ENCODE peak calls at places on chromosome 3, in eight cellular contexts. One of them, this sample, is unnamed.

GRCh38 chr3:4071481-4072184 is 231.5 kb upstream of the SETMAR start:
- DNase-seq in type B pancreatic cell: no peak
- DNase-seq in AG04450: no peak
- DNase-seq in psoas muscle: no peak
- DNase-seq in HFFc6: no peak
- DNase-seq in epithelial cell of esophagus: no peak
- DNase-seq in lower leg skin: no peak
- DNase-seq in brain microvascular endothelial cell: no peak
- DNase-seq in this sample: no peak

GRCh38 chr3:76352069-76352847 is 566.9 kb upstream of the ZNF717 start:
- DNase-seq in type B pancreatic cell: no peak
- DNase-seq in AG04450: no peak
- DNase-seq in psoas muscle: no peak
- DNase-seq in HFFc6: no peak
- DNase-seq in epithelial cell of esophagus: no peak
- DNase-seq in lower leg skin: no peak
- DNase-seq in brain microvascular endothelial cell: no peak
- DNase-seq in this sample: no peak

GRCh38 chr3:132549890-132550578 is 47.0 kb upstream of the ACKR4 start:
- DNase-seq in type B pancreatic cell: no peak
- DNase-seq in AG04450: no peak
- DNase-seq in psoas muscle: no peak
- DNase-seq in HFFc6: peak
- DNase-seq in epithelial cell of esophagus: peak
- DNase-seq in lower leg skin: no peak
- DNase-seq in brain microvascular endothelial cell: peak
- DNase-seq in this sample: no peak

GRCh38 chr3:170517251-170517945 is 68.5 kb downstream of the SLC7A14 start:
- DNase-seq in type B pancreatic cell: no peak
- DNase-seq in AG04450: no peak
- DNase-seq in psoas muscle: no peak
- DNase-seq in HFFc6: no peak
- DNase-seq in epithelial cell of esophagus: peak
- DNase-seq in lower leg skin: no peak
- DNase-seq in brain microvascular endothelial cell: no peak
- DNase-seq in this sample: no peak

GRCh38 chr3:66466606-66467270 is 34.1 kb downstream of the LRIG1 start:
- DNase-seq in type B pancreatic cell: no peak
- DNase-seq in AG04450: no peak
- DNase-seq in psoas muscle: no peak
- DNase-seq in HFFc6: no peak
- DNase-seq in epithelial cell of esophagus: no peak
- DNase-seq in lower leg skin: no peak
- DNase-seq in brain microvascular endothelial cell: no peak
- DNase-seq in this sample: no peak

GRCh38 chr3:2096196-2096595 is 2.5 kb upstream of the CNTN4 start:
- DNase-seq in type B pancreatic cell: no peak
- DNase-seq in AG04450: no peak
- DNase-seq in psoas muscle: no peak
- DNase-seq in HFFc6: no peak
- DNase-seq in epithelial cell of esophagus: no peak
- DNase-seq in lower leg skin: no peak
- DNase-seq in brain microvascular endothelial cell: no peak
- DNase-seq in this sample: no peak

GRCh38 chr3:12440927-12441326 is 43.4 kb upstream of the TSEN2 start:
- DNase-seq in type B pancreatic cell: no peak
- DNase-seq in AG04450: peak
- DNase-seq in psoas muscle: peak
- DNase-seq in HFFc6: no peak
- DNase-seq in epithelial cell of esophagus: no peak
- DNase-seq in lower leg skin: no peak
- DNase-seq in brain microvascular endothelial cell: peak
- DNase-seq in this sample: no peak

GRCh38 chr3:39192490-39193092 is at the start of gene XIRP1:
- DNase-seq in type B pancreatic cell: no peak
- DNase-seq in AG04450: no peak
- DNase-seq in psoas muscle: peak
- DNase-seq in HFFc6: no peak
- DNase-seq in epithelial cell of esophagus: no peak
- DNase-seq in lower leg skin: no peak
- DNase-seq in brain microvascular endothelial cell: no peak
- DNase-seq in this sample: no peak

GRCh38 chr3:154144825-154145465 is 23.8 kb downstream of the ARHGEF26 start:
- DNase-seq in type B pancreatic cell: no peak
- DNase-seq in AG04450: no peak
- DNase-seq in psoas muscle: no peak
- DNase-seq in HFFc6: no peak
- DNase-seq in epithelial cell of esophagus: no peak
- DNase-seq in lower leg skin: no peak
- DNase-seq in brain microvascular endothelial cell: no peak
- DNase-seq in this sample: no peak

GRCh38 chr3:148079370-148079769 is 618.3 kb upstream of the AGTR1 start:
- DNase-seq in type B pancreatic cell: no peak
- DNase-seq in AG04450: no peak
- DNase-seq in psoas muscle: no peak
- DNase-seq in HFFc6: no peak
- DNase-seq in epithelial cell of esophagus: no peak
- DNase-seq in lower leg skin: no peak
- DNase-seq in brain microvascular endothelial cell: no peak
- DNase-seq in this sample: no peak

GRCh38 chr3:123790254-123791072 is 93.7 kb downstream of the MYLK start:
- DNase-seq in type B pancreatic cell: no peak
- DNase-seq in AG04450: no peak
- DNase-seq in psoas muscle: no peak
- DNase-seq in HFFc6: peak
- DNase-seq in epithelial cell of esophagus: no peak
- DNase-seq in lower leg skin: no peak
- DNase-seq in brain microvascular endothelial cell: no peak
- DNase-seq in this sample: no peak

GRCh38 chr3:54962200-54962599 is 34.3 kb upstream of the LRTM1 start:
- DNase-seq in type B pancreatic cell: no peak
- DNase-seq in AG04450: no peak
- DNase-seq in psoas muscle: no peak
- DNase-seq in HFFc6: no peak
- DNase-seq in epithelial cell of esophagus: peak
- DNase-seq in lower leg skin: no peak
- DNase-seq in brain microvascular endothelial cell: no peak
- DNase-seq in this sample: no peak

DNA sequence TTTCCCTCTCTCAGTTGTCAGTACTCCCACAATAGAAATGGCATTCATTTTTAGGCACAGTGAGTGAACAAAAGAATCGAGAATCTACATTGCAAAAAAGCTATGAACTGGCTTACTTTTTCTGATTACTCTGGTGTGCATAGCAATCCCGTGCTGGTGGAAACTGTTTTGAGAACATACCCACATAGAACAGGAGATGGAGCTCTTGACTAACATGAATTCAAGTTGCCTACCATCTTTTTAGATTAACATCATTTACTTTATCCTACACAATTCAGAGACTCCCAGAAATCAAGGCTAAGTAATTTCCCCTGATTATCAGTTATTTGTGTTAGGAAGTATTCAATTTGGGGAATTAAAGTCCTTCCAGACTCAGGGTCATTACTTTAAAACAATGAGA is 326.6 kb downstream of the ARPP21 start:
- DNase-seq in type B pancreatic cell: no peak
- DNase-seq in AG04450: peak
- DNase-seq in psoas muscle: no peak
- DNase-seq in HFFc6: peak
- DNase-seq in epithelial cell of esophagus: peak
- DNase-seq in lower leg skin: no peak
- DNase-seq in brain microvascular endothelial cell: peak
- DNase-seq in this sample: no peak
- TF ChIP-seq CTCF in type B pancreatic cell: peak
- TF ChIP-seq CTCF in AG04450: peak
- TF ChIP-seq CTCF in psoas muscle: peak
- TF ChIP-seq CTCF in HFFc6: peak
- TF ChIP-seq CTCF in epithelial cell of esophagus: peak
- TF ChIP-seq CTCF in lower leg skin: no peak
- TF ChIP-seq CTCF in brain microvascular endothelial cell: peak
- TF ChIP-seq CTCF in this sample: no peak

DNA sequence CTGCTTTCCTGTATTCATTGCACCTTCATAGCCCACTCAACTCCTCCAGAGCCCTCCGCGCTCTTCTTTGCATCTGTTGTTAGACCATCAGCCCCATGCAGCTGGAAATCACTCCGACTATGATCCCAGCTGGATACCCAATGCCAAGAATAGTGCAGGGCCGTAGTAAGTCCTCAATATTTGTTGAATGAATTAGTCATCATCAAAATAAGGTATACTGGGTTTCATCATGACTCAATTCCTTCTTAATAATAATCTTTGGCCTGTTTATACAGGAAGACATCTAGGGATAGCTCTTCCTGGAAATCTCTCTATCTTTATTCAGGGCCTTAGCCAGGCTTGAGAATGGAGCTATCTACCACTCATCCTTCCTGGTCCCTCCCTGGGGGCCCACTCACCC is 112.7 kb downstream of the SYNPR start:
- DNase-seq in type B pancreatic cell: no peak
- DNase-seq in AG04450: no peak
- DNase-seq in psoas muscle: no peak
- DNase-seq in HFFc6: no peak
- DNase-seq in epithelial cell of esophagus: peak
- DNase-seq in lower leg skin: no peak
- DNase-seq in brain microvascular endothelial cell: peak
- DNase-seq in this sample: no peak
- TF ChIP-seq CTCF in type B pancreatic cell: no peak
- TF ChIP-seq CTCF in AG04450: no peak
- TF ChIP-seq CTCF in psoas muscle: no peak
- TF ChIP-seq CTCF in HFFc6: no peak
- TF ChIP-seq CTCF in epithelial cell of esophagus: no peak
- TF ChIP-seq CTCF in lower leg skin: no peak
- TF ChIP-seq CTCF in brain microvascular endothelial cell: no peak
- TF ChIP-seq CTCF in this sample: no peak

DNA sequence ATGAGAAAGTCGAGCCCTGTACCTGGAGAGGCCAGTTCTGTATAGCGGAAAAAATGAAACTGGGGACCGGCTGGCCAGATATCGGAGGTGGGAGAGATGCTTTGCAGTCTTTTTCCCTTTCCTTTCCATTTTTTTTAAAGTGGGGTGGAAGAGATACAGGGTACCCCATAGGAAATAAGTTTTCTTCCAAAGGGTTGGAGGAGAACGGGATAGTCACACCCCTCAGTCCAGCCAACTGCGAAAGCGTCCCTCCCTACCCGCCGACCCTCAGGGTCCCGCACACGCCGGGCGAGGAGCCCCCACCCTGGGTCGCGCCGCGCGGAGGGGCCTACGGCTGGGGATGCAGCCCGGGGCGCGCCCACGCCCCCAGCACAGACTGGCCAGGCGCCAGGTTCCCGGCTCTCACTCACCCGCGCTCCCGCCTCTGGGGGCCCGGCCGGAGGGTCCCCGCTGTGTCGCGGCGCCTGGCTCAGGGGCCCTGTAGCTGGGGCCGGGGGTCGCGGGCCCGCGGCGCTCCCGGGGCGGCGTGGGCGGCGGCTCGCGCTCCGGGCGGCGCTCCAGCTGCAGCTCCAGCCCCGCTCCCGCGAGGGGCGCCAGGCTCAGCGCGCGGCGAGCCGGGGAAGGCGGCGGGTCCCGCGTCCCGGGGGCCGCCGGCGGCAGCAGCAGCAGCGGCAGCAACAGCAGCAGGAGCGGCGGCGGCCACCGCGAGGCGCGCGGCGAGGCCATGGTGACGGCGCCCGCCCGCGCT is 458 bp downstream of the HEG1 start:
- DNase-seq in type B pancreatic cell: no peak
- DNase-seq in AG04450: no peak
- DNase-seq in psoas muscle: peak
- DNase-seq in HFFc6: no peak
- DNase-seq in epithelial cell of esophagus: no peak
- DNase-seq in lower leg skin: no peak
- DNase-seq in brain microvascular endothelial cell: no peak
- DNase-seq in this sample: no peak
- TF ChIP-seq CTCF in type B pancreatic cell: no peak
- TF ChIP-seq CTCF in AG04450: no peak
- TF ChIP-seq CTCF in psoas muscle: no peak
- TF ChIP-seq CTCF in HFFc6: no peak
- TF ChIP-seq CTCF in epithelial cell of esophagus: no peak
- TF ChIP-seq CTCF in lower leg skin: no peak
- TF ChIP-seq CTCF in brain microvascular endothelial cell: no peak
- TF ChIP-seq CTCF in this sample: no peak

DNA sequence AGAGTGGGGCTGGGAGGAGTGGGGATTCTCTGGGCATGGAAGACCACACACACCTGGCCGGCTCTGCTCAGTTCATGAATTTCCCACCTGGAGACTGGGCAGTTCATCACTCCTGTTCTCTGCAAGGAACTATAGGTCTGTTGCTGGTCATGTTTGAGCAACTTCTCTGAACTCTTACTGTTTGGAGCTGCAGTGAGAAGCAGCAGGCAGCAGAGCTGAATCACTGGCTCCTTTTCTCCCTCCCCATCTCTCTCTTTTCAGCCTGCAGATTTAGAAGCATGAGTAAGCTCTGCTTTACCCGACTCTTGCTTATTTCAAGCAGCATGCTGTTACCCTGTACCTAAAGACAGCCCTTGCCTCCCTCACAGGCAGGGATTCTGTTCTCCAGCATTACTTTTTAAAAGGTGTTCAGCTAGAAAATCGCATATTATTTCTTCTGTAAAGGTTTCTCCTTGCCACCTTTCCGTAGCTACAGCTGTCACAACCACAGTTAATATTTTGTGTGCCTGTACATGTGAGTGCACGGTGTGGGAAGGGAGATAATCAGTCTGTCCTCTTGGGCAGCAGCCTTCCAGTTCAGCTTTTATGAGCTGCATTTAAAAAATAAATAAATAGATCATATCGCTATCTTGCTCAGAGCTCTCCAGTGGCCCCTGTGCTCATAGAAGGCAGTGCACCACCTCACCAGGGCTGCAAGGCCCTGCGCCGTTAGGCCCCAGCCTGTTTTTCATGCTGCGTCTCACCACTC is 131.6 kb downstream of the CHCHD6 start:
- DNase-seq in type B pancreatic cell: no peak
- DNase-seq in AG04450: peak
- DNase-seq in psoas muscle: no peak
- DNase-seq in HFFc6: peak
- DNase-seq in epithelial cell of esophagus: peak
- DNase-seq in lower leg skin: no peak
- DNase-seq in brain microvascular endothelial cell: peak
- DNase-seq in this sample: no peak
- TF ChIP-seq CTCF in type B pancreatic cell: peak
- TF ChIP-seq CTCF in AG04450: peak
- TF ChIP-seq CTCF in psoas muscle: no peak
- TF ChIP-seq CTCF in HFFc6: peak
- TF ChIP-seq CTCF in epithelial cell of esophagus: peak
- TF ChIP-seq CTCF in lower leg skin: no peak
- TF ChIP-seq CTCF in brain microvascular endothelial cell: peak
- TF ChIP-seq CTCF in this sample: no peak

This sample was measured in omental fat pad.